ENCODE peak calls at places on chromosomes 16 and 17, in ten cellular contexts. One of them, this sample, is unnamed. For H3K4me1, the result is how much of the 10 kb centered on the place peaks cover.

GRCh38 chr16:57805176-57805575 is 2.9 kb upstream of the KIFC3 start:
- DNase-seq in SJSA1: no peak
- DNase-seq in upper lobe of left lung: no peak
- DNase-seq in uterus: peak
- DNase-seq in PC-9: no peak
- DNase-seq in A549: no peak
- DNase-seq in Karpas-422: no peak
- DNase-seq in osteoblast: no peak
- DNase-seq in psoas muscle: no peak
- DNase-seq in CD8-positive, alpha-beta memory T cell: no peak
- DNase-seq in this sample: no peak

GRCh38 chr17:6523330-6523729 is 33.0 kb downstream of the PITPNM3 start:
- DNase-seq in upper lobe of left lung: no peak
- DNase-seq in PC-9: peak
- DNase-seq in A549: peak
- DNase-seq in psoas muscle: no peak
- DNase-seq in Karpas-422: no peak
- DNase-seq in uterus: no peak
- DNase-seq in SJSA1: peak
- DNase-seq in CD8-positive, alpha-beta memory T cell: no peak
- DNase-seq in osteoblast: no peak
- DNase-seq in this sample: no peak

GRCh38 chr17:40322417-40323315 is 13.7 kb downstream of the RARA start:
- DNase-seq in A549: peak
- DNase-seq in psoas muscle: peak
- DNase-seq in PC-9: peak
- DNase-seq in osteoblast: peak
- DNase-seq in uterus: peak
- DNase-seq in Karpas-422: peak
- DNase-seq in CD8-positive, alpha-beta memory T cell: peak
- DNase-seq in upper lobe of left lung: no peak
- DNase-seq in SJSA1: peak
- DNase-seq in this sample: peak

GRCh38 chr16:14354561-14355351 is 275.3 kb downstream of the PARN start:
- DNase-seq in osteoblast: no peak
- DNase-seq in upper lobe of left lung: no peak
- DNase-seq in Karpas-422: peak
- DNase-seq in uterus: no peak
- DNase-seq in A549: no peak
- DNase-seq in psoas muscle: no peak
- DNase-seq in PC-9: no peak
- DNase-seq in CD8-positive, alpha-beta memory T cell: no peak
- DNase-seq in SJSA1: no peak
- DNase-seq in this sample: no peak

GRCh38 chr17:66713533-66714042 is 121.3 kb upstream of the CACNG5 start:
- DNase-seq in uterus: no peak
- DNase-seq in A549: no peak
- DNase-seq in SJSA1: no peak
- DNase-seq in osteoblast: no peak
- DNase-seq in CD8-positive, alpha-beta memory T cell: no peak
- DNase-seq in Karpas-422: no peak
- DNase-seq in upper lobe of left lung: no peak
- DNase-seq in PC-9: no peak
- DNase-seq in psoas muscle: no peak
- DNase-seq in this sample: no peak

GRCh38 chr17:78397681-78398101 is 19.2 kb downstream of the PGS1 start:
- DNase-seq in psoas muscle: peak
- DNase-seq in uterus: no peak
- DNase-seq in A549: no peak
- DNase-seq in upper lobe of left lung: no peak
- DNase-seq in Karpas-422: no peak
- DNase-seq in CD8-positive, alpha-beta memory T cell: no peak
- DNase-seq in osteoblast: peak
- DNase-seq in PC-9: no peak
- DNase-seq in SJSA1: peak
- DNase-seq in this sample: no peak

GRCh38 chr17:32877164-32877764 is 340 bp upstream of the MYO1D start:
- DNase-seq in psoas muscle: peak
- DNase-seq in upper lobe of left lung: peak
- DNase-seq in CD8-positive, alpha-beta memory T cell: peak
- DNase-seq in osteoblast: peak
- DNase-seq in SJSA1: peak
- DNase-seq in Karpas-422: peak
- DNase-seq in PC-9: peak
- DNase-seq in uterus: peak
- DNase-seq in A549: peak
- DNase-seq in this sample: peak

GRCh38 chr16:84881702-84882521 is 62.1 kb downstream of the CRISPLD2 start:
- DNase-seq in upper lobe of left lung: no peak
- DNase-seq in Karpas-422: no peak
- DNase-seq in PC-9: peak
- DNase-seq in osteoblast: peak
- DNase-seq in SJSA1: peak
- DNase-seq in psoas muscle: peak
- DNase-seq in uterus: peak
- DNase-seq in CD8-positive, alpha-beta memory T cell: no peak
- DNase-seq in A549: peak
- DNase-seq in this sample: no peak

GRCh38 chr17:56599566-56599965 is 6.1 kb downstream of the NOG start:
- DNase-seq in CD8-positive, alpha-beta memory T cell: no peak
- DNase-seq in upper lobe of left lung: no peak
- DNase-seq in uterus: no peak
- DNase-seq in Karpas-422: no peak
- DNase-seq in osteoblast: no peak
- DNase-seq in PC-9: no peak
- DNase-seq in psoas muscle: no peak
- DNase-seq in A549: no peak
- DNase-seq in SJSA1: no peak
- DNase-seq in this sample: no peak

GRCh38 chr17:55635253-55635766 is 87.4 kb downstream of the TMEM100 start:
- DNase-seq in SJSA1: no peak
- DNase-seq in CD8-positive, alpha-beta memory T cell: no peak
- DNase-seq in psoas muscle: no peak
- DNase-seq in Karpas-422: no peak
- DNase-seq in PC-9: no peak
- DNase-seq in uterus: peak
- DNase-seq in osteoblast: peak
- DNase-seq in upper lobe of left lung: no peak
- DNase-seq in A549: no peak
- DNase-seq in this sample: no peak

GRCh38 chr17:74045608-74046007 is 157.9 kb upstream of the RPL38 start:
- DNase-seq in SJSA1: no peak
- DNase-seq in CD8-positive, alpha-beta memory T cell: no peak
- DNase-seq in osteoblast: no peak
- DNase-seq in Karpas-422: peak
- DNase-seq in A549: no peak
- DNase-seq in uterus: no peak
- DNase-seq in upper lobe of left lung: no peak
- DNase-seq in PC-9: peak
- DNase-seq in psoas muscle: no peak
- DNase-seq in this sample: no peak

GRCh38 chr16:85613609-85614337 is 651 bp downstream of the GSE1 start:
- DNase-seq in osteoblast: peak
- DNase-seq in psoas muscle: peak
- DNase-seq in uterus: peak
- DNase-seq in SJSA1: no peak
- DNase-seq in upper lobe of left lung: peak
- DNase-seq in Karpas-422: no peak
- DNase-seq in A549: peak
- DNase-seq in CD8-positive, alpha-beta memory T cell: no peak
- DNase-seq in PC-9: peak
- DNase-seq in this sample: peak

GRCh38 chr16:8796469-8797363 is 723 bp downstream of the TMEM186 start:
- DNase-seq in uterus: no peak
- DNase-seq in CD8-positive, alpha-beta memory T cell: no peak
- DNase-seq in upper lobe of left lung: no peak
- DNase-seq in Karpas-422: no peak
- DNase-seq in SJSA1: no peak
- DNase-seq in A549: no peak
- DNase-seq in PC-9: no peak
- DNase-seq in osteoblast: no peak
- DNase-seq in psoas muscle: no peak
- DNase-seq in this sample: no peak

DNA sequence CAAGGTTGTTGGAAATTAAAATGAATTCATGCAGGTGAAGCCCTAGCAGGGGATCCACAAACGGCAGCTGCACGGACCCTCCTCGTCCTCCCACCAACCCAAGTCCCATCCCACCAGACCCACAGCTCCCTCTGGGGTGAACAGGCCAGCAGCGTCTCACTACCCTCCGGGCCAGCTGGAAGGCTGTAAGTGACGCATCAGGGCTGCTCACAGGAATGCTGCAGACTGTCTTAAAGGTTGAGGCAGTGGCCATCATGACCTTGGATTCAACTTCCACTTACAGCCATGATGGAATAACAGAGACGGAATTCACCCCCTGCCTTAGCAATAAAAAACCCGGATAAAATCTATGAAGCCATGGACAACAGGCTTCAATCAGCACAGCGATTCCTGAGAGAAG is 10.7 kb downstream of the FAM83G start:
- DNase-seq in A549: no peak
- DNase-seq in osteoblast: no peak
- DNase-seq in Karpas-422: no peak
- DNase-seq in CD8-positive, alpha-beta memory T cell: no peak
- DNase-seq in PC-9: no peak
- DNase-seq in uterus: no peak
- DNase-seq in upper lobe of left lung: no peak
- DNase-seq in SJSA1: no peak
- DNase-seq in psoas muscle: no peak
- DNase-seq in this sample: no peak
- H3K4me1 ChIP-seq in A549: under half
- H3K4me1 ChIP-seq in osteoblast: under half
- H3K4me1 ChIP-seq in Karpas-422: under half
- H3K4me1 ChIP-seq in CD8-positive, alpha-beta memory T cell: under half
- H3K4me1 ChIP-seq in PC-9: under half
- H3K4me1 ChIP-seq in uterus: under half
- H3K4me1 ChIP-seq in upper lobe of left lung: under half
- H3K4me1 ChIP-seq in SJSA1: under half
- H3K4me1 ChIP-seq in psoas muscle: under half
- H3K4me1 ChIP-seq in this sample: under half

GRCh38 chr17:64015447-64015846 is 5.0 kb downstream of the ICAM2 start:
- DNase-seq in A549: no peak
- DNase-seq in osteoblast: no peak
- DNase-seq in CD8-positive, alpha-beta memory T cell: no peak
- DNase-seq in uterus: no peak
- DNase-seq in PC-9: no peak
- DNase-seq in upper lobe of left lung: no peak
- DNase-seq in psoas muscle: no peak
- DNase-seq in SJSA1: no peak
- DNase-seq in Karpas-422: no peak
- DNase-seq in this sample: no peak
- H3K4me1 ChIP-seq in A549: under half
- H3K4me1 ChIP-seq in osteoblast: under half
- H3K4me1 ChIP-seq in CD8-positive, alpha-beta memory T cell: half or more
- H3K4me1 ChIP-seq in uterus: under half
- H3K4me1 ChIP-seq in PC-9: under half
- H3K4me1 ChIP-seq in upper lobe of left lung: under half
- H3K4me1 ChIP-seq in psoas muscle: under half
- H3K4me1 ChIP-seq in SJSA1: under half
- H3K4me1 ChIP-seq in Karpas-422: under half
- H3K4me1 ChIP-seq in this sample: under half

GRCh38 chr17:64357191-64357981 is 33.3 kb downstream of the PECAM1 start:
- DNase-seq in uterus: no peak
- DNase-seq in SJSA1: peak
- DNase-seq in Karpas-422: no peak
- DNase-seq in CD8-positive, alpha-beta memory T cell: no peak
- DNase-seq in psoas muscle: peak
- DNase-seq in osteoblast: peak
- DNase-seq in PC-9: no peak
- DNase-seq in upper lobe of left lung: no peak
- DNase-seq in A549: no peak
- DNase-seq in this sample: no peak

GRCh38 chr17:64354824-64355535 is 35.7 kb downstream of the PECAM1 start:
- DNase-seq in osteoblast: peak
- DNase-seq in upper lobe of left lung: no peak
- DNase-seq in CD8-positive, alpha-beta memory T cell: no peak
- DNase-seq in psoas muscle: no peak
- DNase-seq in Karpas-422: no peak
- DNase-seq in PC-9: no peak
- DNase-seq in A549: no peak
- DNase-seq in uterus: no peak
- DNase-seq in SJSA1: no peak
- DNase-seq in this sample: no peak

GRCh38 chr17:64356304-64356686 is 34.4 kb downstream of the PECAM1 start:
- DNase-seq in A549: no peak
- DNase-seq in upper lobe of left lung: no peak
- DNase-seq in Karpas-422: no peak
- DNase-seq in osteoblast: no peak
- DNase-seq in SJSA1: no peak
- DNase-seq in PC-9: no peak
- DNase-seq in CD8-positive, alpha-beta memory T cell: no peak
- DNase-seq in psoas muscle: no peak
- DNase-seq in uterus: no peak
- DNase-seq in this sample: no peak

GRCh38 chr17:64355536-64356303 is 34.9 kb downstream of the PECAM1 start:
- DNase-seq in SJSA1: no peak
- DNase-seq in A549: no peak
- DNase-seq in uterus: no peak
- DNase-seq in Karpas-422: no peak
- DNase-seq in osteoblast: no peak
- DNase-seq in psoas muscle: peak
- DNase-seq in PC-9: no peak
- DNase-seq in upper lobe of left lung: no peak
- DNase-seq in CD8-positive, alpha-beta memory T cell: no peak
- DNase-seq in this sample: no peak

GRCh38 chr17:64358261-64358788 is 32.3 kb downstream of the PECAM1 start:
- DNase-seq in PC-9: no peak
- DNase-seq in upper lobe of left lung: no peak
- DNase-seq in SJSA1: no peak
- DNase-seq in osteoblast: no peak
- DNase-seq in Karpas-422: no peak
- DNase-seq in CD8-positive, alpha-beta memory T cell: no peak
- DNase-seq in A549: no peak
- DNase-seq in psoas muscle: no peak
- DNase-seq in uterus: no peak
- DNase-seq in this sample: no peak
- H3K4me1 ChIP-seq in PC-9: under half
- H3K4me1 ChIP-seq in upper lobe of left lung: half or more
- H3K4me1 ChIP-seq in SJSA1: under half
- H3K4me1 ChIP-seq in osteoblast: half or more
- H3K4me1 ChIP-seq in Karpas-422: under half
- H3K4me1 ChIP-seq in CD8-positive, alpha-beta memory T cell: under half
- H3K4me1 ChIP-seq in A549: under half
- H3K4me1 ChIP-seq in psoas muscle: under half
- H3K4me1 ChIP-seq in uterus: under half
- H3K4me1 ChIP-seq in this sample: under half

DNA sequence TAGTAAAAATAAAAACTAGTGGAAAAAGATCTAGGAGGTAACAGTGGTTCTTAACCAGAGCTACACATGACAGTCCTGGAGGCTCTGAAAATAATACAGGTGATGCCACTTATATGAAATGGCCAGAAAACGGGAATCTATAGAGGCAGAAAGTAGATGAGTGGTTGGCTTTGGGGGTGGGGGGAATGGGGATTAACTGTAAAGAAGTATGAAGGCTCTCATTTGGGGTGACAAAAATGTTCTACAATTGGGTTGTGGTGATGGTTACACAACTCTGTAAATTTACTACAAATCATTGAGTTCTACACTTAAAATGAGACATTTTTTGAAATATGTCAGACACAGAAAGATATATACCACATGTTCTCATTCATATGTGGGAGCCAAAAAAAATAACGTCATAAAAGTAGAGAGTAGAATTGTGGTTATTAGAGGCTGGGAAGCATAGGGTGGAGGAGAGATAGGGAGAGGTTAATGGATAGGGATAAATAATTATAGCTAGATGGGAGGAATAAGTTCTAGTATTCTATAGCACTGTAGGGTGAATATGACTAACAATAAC is 25.7 kb downstream of the ARHGAP17 start:
- DNase-seq in A549: no peak
- DNase-seq in PC-9: no peak
- DNase-seq in osteoblast: no peak
- DNase-seq in SJSA1: no peak
- DNase-seq in CD8-positive, alpha-beta memory T cell: no peak
- DNase-seq in uterus: no peak
- DNase-seq in psoas muscle: no peak
- DNase-seq in upper lobe of left lung: no peak
- DNase-seq in Karpas-422: no peak
- DNase-seq in this sample: no peak
- H3K4me1 ChIP-seq in A549: half or more
- H3K4me1 ChIP-seq in PC-9: half or more
- H3K4me1 ChIP-seq in osteoblast: half or more
- H3K4me1 ChIP-seq in SJSA1: half or more
- H3K4me1 ChIP-seq in CD8-positive, alpha-beta memory T cell: under half
- H3K4me1 ChIP-seq in uterus: under half
- H3K4me1 ChIP-seq in psoas muscle: half or more
- H3K4me1 ChIP-seq in upper lobe of left lung: half or more
- H3K4me1 ChIP-seq in Karpas-422: half or more
- H3K4me1 ChIP-seq in this sample: half or more

This sample was measured in stomach.